ENCODE peak calls at places on chromosome 4, in seven cellular contexts. C is activated CD4-positive, CD25-positive, alpha-beta regulatory T cell treated with anti-CD3 and anti-CD28 coated beads, Interleukin-2, amount 50 U/mL, for 72 hours; T is mammary epithelial cell; Q is H9; P is PC-3; N is NCI-H1436; S is right cardiac atrium. Y is an unnamed sample.

GRCh38 chr4:154562697-154563254 is at the start of gene FGB:
- DNase-seq in C (no peak), T (no peak), Q (no peak), P (peak), N (no peak), S (no peak), Y (no peak)

GRCh38 chr4:99806545-99806944 is 10.1 kb upstream of the DAPP1 start:
- DNase-seq in C (no peak), T (no peak), Q (no peak), P (no peak), N (no peak), S (no peak), Y (no peak)

GRCh38 chr4:24805036-24805435 is 9.7 kb downstream of the SOD3 start:
- DNase-seq in C (no peak), T (peak), Q (no peak), P (no peak), N (no peak), S (no peak), Y (no peak)

GRCh38 chr4:54152846-54153600 is 53.1 kb downstream of the GSX2 start:
- DNase-seq in C (no peak), T (peak), Q (no peak), P (peak), N (no peak), S (no peak), Y (peak)

GRCh38 chr4:955161-955921 is 18.0 kb downstream of the DGKQ start:
- DNase-seq in C (no peak), T (no peak), Q (no peak), P (no peak), N (no peak), S (no peak), Y (no peak)

GRCh38 chr4:139200506-139200905 is 23.5 kb upstream of the ELF2 start:
- DNase-seq in C (no peak), T (no peak), Q (no peak), P (no peak), N (no peak), S (no peak), Y (no peak)

GRCh38 chr4:5784960-5785611 is 74.1 kb downstream of the EVC start:
- DNase-seq in C (no peak), T (no peak), Q (peak), P (no peak), N (no peak), S (no peak), Y (no peak)

GRCh38 chr4:83197555-83198235 is 83.2 kb upstream of the PLAC8 start:
- DNase-seq in C (no peak), T (no peak), Q (no peak), P (no peak), N (no peak), S (peak), Y (no peak)

GRCh38 chr4:15955670-15956069 is 7.3 kb downstream of the FGFBP2 start:
- DNase-seq in C (no peak), T (no peak), Q (no peak), P (peak), N (no peak), S (no peak), Y (peak)

GRCh38 chr4:76091052-76091451 is 16.5 kb downstream of the ART3 start:
- DNase-seq in C (no peak), T (peak), Q (no peak), P (no peak), N (no peak), S (no peak), Y (no peak)

GRCh38 chr4:86484241-86484640 is 109.9 kb upstream of the PTPN13 start:
- DNase-seq in C (no peak), T (no peak), Q (no peak), P (no peak), N (no peak), S (no peak), Y (no peak)

GRCh38 chr4:53592128-53592527 is 842 bp upstream of the LNX1 start:
- DNase-seq in C (no peak), T (no peak), Q (peak), P (no peak), N (no peak), S (no peak), Y (no peak)

GRCh38 chr4:29309050-29309449 is 1411.1 kb upstream of the PCDH7 start:
- DNase-seq in C (no peak), T (peak), Q (no peak), P (peak), N (no peak), S (no peak), Y (peak)

GRCh38 chr4:144787365-144788263 is 141.7 kb downstream of the HHIP start:
- DNase-seq in C (no peak), T (peak), Q (no peak), P (peak), N (no peak), S (no peak), Y (peak)

GRCh38 chr4:96260071-96260682 is 420.3 kb downstream of the PDHA2 start:
- DNase-seq in C (no peak), T (no peak), Q (peak), P (no peak), N (no peak), S (no peak), Y (no peak)

GRCh38 chr4:20195071-20195885 is 56.4 kb upstream of the SLIT2 start:
- DNase-seq in C (no peak), T (no peak), Q (no peak), P (peak), N (no peak), S (no peak), Y (peak)

GRCh38 chr4:1299301-1299860 is 9.7 kb downstream of the MAEA start:
- DNase-seq in C (no peak), T (no peak), Q (no peak), P (no peak), N (no peak), S (peak), Y (no peak)

GRCh38 chr4:110418641-110419040 is 57.3 kb upstream of the ENPEP start:
- DNase-seq in C (no peak), T (no peak), Q (peak), P (no peak), N (no peak), S (no peak), Y (no peak)

GRCh38 chr4:15479913-15480185 is 10.2 kb downstream of the CC2D2A start:
- DNase-seq in C (no peak), T (no peak), Q (no peak), P (no peak), N (no peak), S (no peak), Y (no peak)

GRCh38 chr4:124079174-124079780 is 633.3 kb downstream of the ANKRD50 start:
- DNase-seq in C (no peak), T (no peak), Q (no peak), P (peak), N (no peak), S (no peak), Y (no peak)

GRCh38 chr4:58749206-58749605 is 1639.0 kb upstream of the IGFBP7 start:
- DNase-seq in C (no peak), T (no peak), Q (no peak), P (peak), N (no peak), S (no peak), Y (no peak)

GRCh38 chr4:6875431-6875831 is 34.2 kb upstream of the TBC1D14 start:
- DNase-seq in C (no peak), T (no peak), Q (no peak), P (no peak), N (no peak), S (peak), Y (no peak)

GRCh38 chr4:130849985-130850632 is 1754.2 kb downstream of the C4orf33 start:
- DNase-seq in C (no peak), T (no peak), Q (no peak), P (no peak), N (no peak), S (no peak), Y (peak)

GRCh38 chr4:1752284-1753041 is 31.1 kb downstream of the TACC3 start:
- DNase-seq in C (peak), T (no peak), Q (no peak), P (no peak), N (no peak), S (peak), Y (peak)

GRCh38 chr4:134028411-134028810 is 173.2 kb downstream of the PABPC4L start:
- DNase-seq in C (no peak), T (no peak), Q (no peak), P (no peak), N (no peak), S (no peak), Y (no peak)

GRCh38 chr4:113049421-113050355 is at the start of gene ANK2:
- DNase-seq in C (no peak), T (no peak), Q (peak), P (no peak), N (peak), S (peak), Y (no peak)

GRCh38 chr4:55127521-55127920 is 2.1 kb upstream of the KDR start:
- DNase-seq in C (no peak), T (no peak), Q (no peak), P (no peak), N (no peak), S (no peak), Y (peak)

GRCh38 chr4:7625073-7625472 is 190.3 kb upstream of the PSAPL1 start:
- DNase-seq in C (no peak), T (no peak), Q (no peak), P (peak), N (no peak), S (no peak), Y (no peak)

GRCh38 chr4:110622841-110623709 is at the start of gene PITX2:
- DNase-seq in C (no peak), T (peak), Q (peak), P (no peak), N (no peak), S (peak), Y (peak)

Y was measured in HT1080.